ENCODE peak calls at places on chromosomes 5 and 9, in ten cellular contexts. S is EL; R is endothelial cell; A is omental fat pad; V is fibroblast of villous mesenchyme; Q is stimulated activated CD8-positive, alpha-beta memory T cell treated with anti-CD3 and anti-CD28 coated beads, Interleukin-7, amount 100 ng/mL, for 1 hour; D is NT2/D1; H is GM04503; O is frontal cortex; F is iris pigment epithelial cell. Z is an unnamed sample.
A peak's percentile ranks its signal among the peaks of the same experiment; 100 is the strongest.

GRCh38 chr9:93223241-93224180 is 39.6 kb downstream of the WNK2 start:
- DNase-seq in S (peak; percentile 95), R (no peak), A (no peak), V (peak; percentile 13), Q (no peak), D (no peak), H (peak; percentile 34), O (no peak), F (peak; percentile 56), Z (peak; percentile 6)

GRCh38 chr9:85223506-85224108 is 518.1 kb downstream of the AGTPBP1 start:
- DNase-seq in S (peak; percentile 40), R (no peak), A (no peak), V (no peak), Q (no peak), D (no peak), H (no peak), O (no peak), F (no peak), Z (no peak)

GRCh38 chr5:153770066-153770465 is 268.6 kb downstream of the FAM114A2 start:
- DNase-seq in S (no peak), R (no peak), A (no peak), V (no peak), Q (no peak), D (no peak), H (no peak), O (no peak), F (no peak), Z (no peak)

GRCh38 chr5:151686673-151687378 is at the start of gene SPARC:
- DNase-seq in S (peak; percentile 97), R (peak; percentile 53), A (peak; percentile 48), V (peak; percentile 98), Q (no peak), D (peak; percentile 74), H (peak; percentile 98), O (no peak), F (peak; percentile 96), Z (no peak)

GRCh38 chr9:77927265-77927664 is 104.3 kb downstream of the GNAQ start:
- DNase-seq in S (peak; percentile 79), R (no peak), A (no peak), V (peak; percentile 48), Q (no peak), D (no peak), H (no peak), O (no peak), F (peak; percentile 68), Z (no peak)

GRCh38 chr5:115842952-115843351 is 1.2 kb downstream of the AP3S1 start:
- DNase-seq in S (no peak), R (no peak), A (no peak), V (no peak), Q (no peak), D (no peak), H (no peak), O (no peak), F (no peak), Z (no peak)

GRCh38 chr5:37834542-37835399 is 5.1 kb downstream of the GDNF start:
- DNase-seq in S (no peak), R (peak; percentile 35), A (no peak), V (no peak), Q (no peak), D (no peak), H (no peak), O (no peak), F (no peak), Z (no peak)

GRCh38 chr9:108691614-108692013 is 164.2 kb downstream of the ACTL7B start:
- DNase-seq in S (no peak), R (no peak), A (no peak), V (no peak), Q (no peak), D (no peak), H (no peak), O (no peak), F (no peak), Z (no peak)

GRCh38 chr5:138974227-138975063 is 99.3 kb upstream of the LRRTM2 start:
- DNase-seq in S (no peak), R (no peak), A (no peak), V (peak; percentile 33), Q (no peak), D (no peak), H (peak; percentile 50), O (no peak), F (peak; percentile 36), Z (no peak)

GRCh38 chr5:118233601-118234000 is 754.7 kb downstream of the DTWD2 start:
- DNase-seq in S (no peak), R (no peak), A (no peak), V (no peak), Q (no peak), D (no peak), H (no peak), O (no peak), F (no peak), Z (no peak)

GRCh38 chr9:137278061-137278912 is 761 bp downstream of the TOR4A start:
- DNase-seq in S (peak; percentile 34), R (peak; percentile 52), A (no peak), V (peak; percentile 42), Q (no peak), D (no peak), H (no peak), O (no peak), F (no peak), Z (no peak)

GRCh38 chr9:131727795-131728545 is 11.9 kb downstream of the RAPGEF1 start:
- DNase-seq in S (no peak), R (no peak), A (no peak), V (no peak), Q (no peak), D (no peak), H (no peak), O (no peak), F (no peak), Z (no peak)

GRCh38 chr9:8095531-8096223 is 296.1 kb upstream of the DMAC1 start:
- DNase-seq in S (no peak), R (no peak), A (no peak), V (no peak), Q (no peak), D (no peak), H (no peak), O (no peak), F (no peak), Z (no peak)

GRCh38 chr5:169871816-169872215 is 108.5 kb downstream of the INSYN2B start:
- DNase-seq in S (no peak), R (no peak), A (no peak), V (no peak), Q (no peak), D (no peak), H (no peak), O (no peak), F (no peak), Z (no peak)